ENCODE peak calls at places on chromosomes 5 and 9, in four cellular contexts. C, E, N and G are unnamed samples.

GRCh38 chr9:72322259-72322658 is 42.7 kb downstream of the ZFAND5 start:
- DNase-seq in E (no peak), N (no peak), C (no peak), G (no peak)

GRCh38 chr9:31137850-31138160 is 1246.6 kb upstream of the ACO1 start:
- DNase-seq in N (no peak), E (no peak), C (no peak), G (no peak)

GRCh38 chr9:137759117-137759516 is 118.5 kb upstream of the CACNA1B start:
- DNase-seq in E (peak), C (no peak), N (no peak), G (no peak)

GRCh38 chr9:116061546-116062205 is 91.9 kb upstream of the PAPPA start:
- DNase-seq in C (no peak), N (no peak), E (no peak), G (no peak)

GRCh38 chr5:61245486-61245885 is 83.2 kb upstream of the SMIM15 start:
- DNase-seq in N (no peak), C (no peak), E (no peak), G (no peak)

GRCh38 chr5:124025306-124025705 is 513.3 kb downstream of the CSNK1G3 start:
- DNase-seq in E (no peak), C (no peak), N (no peak), G (no peak)

GRCh38 chr9:133579601-133580415 is 29.4 kb downstream of the FAM163B start:
- DNase-seq in N (no peak), E (no peak), C (no peak), G (no peak)

GRCh38 chr9:20315672-20316071 is 306.6 kb downstream of the MLLT3 start:
- DNase-seq in N (no peak), E (no peak), C (no peak), G (no peak)

GRCh38 chr9:21465859-21466518 is 16.1 kb downstream of the IFNE start:
- DNase-seq in C (no peak), N (peak), E (no peak), G (peak)

GRCh38 chr5:77867194-77867691 is 91.1 kb upstream of the TBCA start:
- DNase-seq in N (no peak), E (no peak), C (peak), G (peak)

GRCh38 chr9:68949271-68950000 is 64.5 kb downstream of the PRKACG start:
- DNase-seq in E (peak), N (no peak), C (no peak), G (no peak)

GRCh38 chr9:89313842-89314241 is 2.8 kb downstream of the CKS2 start:
- DNase-seq in E (no peak), C (no peak), N (no peak), G (no peak)
- TF ChIP-seq RAD21 in E (no peak), C (no peak), N (no peak), G (no peak)

DNA sequence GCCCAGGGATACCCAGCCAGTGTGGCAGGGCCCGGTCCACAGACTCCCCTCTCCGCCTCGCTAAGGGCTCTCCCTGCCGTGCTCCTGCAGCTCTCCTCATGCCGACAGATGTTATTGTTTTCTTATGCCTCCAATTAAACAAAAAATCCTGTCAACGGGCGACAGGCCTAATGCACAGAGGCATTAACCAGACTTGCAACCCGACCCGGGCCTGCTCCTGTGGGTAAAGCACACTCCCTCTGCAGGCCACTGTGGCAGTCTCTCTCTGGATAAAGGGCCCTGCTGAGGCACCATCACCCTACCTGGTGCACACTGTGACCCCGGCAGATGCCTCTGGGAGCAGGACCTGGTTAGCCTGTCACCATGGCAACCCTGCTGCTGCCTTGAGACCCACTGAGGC is 27.5 kb upstream of the HAND1 start:
- DNase-seq in C (no peak), E (no peak), N (no peak), G (no peak)
- TF ChIP-seq MYC in C (no peak), E (no peak), N (no peak), G (no peak)

DNA sequence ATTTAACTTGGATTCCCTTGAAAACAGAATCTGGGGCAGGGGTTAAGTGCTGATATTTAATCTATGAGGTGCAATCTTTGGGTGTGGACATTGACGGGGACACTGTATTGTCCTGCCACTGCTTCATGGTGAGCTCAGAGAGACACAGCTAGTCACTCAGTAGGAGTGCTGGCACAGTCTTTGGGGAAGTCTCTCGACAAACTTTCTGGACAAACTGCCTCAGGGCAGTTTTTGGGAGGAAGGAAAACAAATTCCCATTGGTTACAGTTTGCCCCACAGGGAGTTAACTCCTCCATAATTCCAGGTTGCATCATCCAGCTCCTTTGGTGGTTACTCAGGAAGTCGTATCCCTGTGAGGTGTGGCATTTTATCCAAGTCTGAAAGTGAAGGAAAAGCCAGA is 17.9 kb downstream of the HNRNPK start:
- DNase-seq in C (no peak), N (no peak), E (no peak), G (peak)
- TF ChIP-seq RAD21 in C (no peak), N (no peak), E (no peak), G (no peak)

GRCh38 chr5:142845402-142845901 is 75.3 kb downstream of the ARHGAP26 start:
- DNase-seq in E (peak), C (no peak), N (no peak), G (no peak)
- TF ChIP-seq MYC in E (no peak), C (no peak), N (no peak), G (no peak)

DNA sequence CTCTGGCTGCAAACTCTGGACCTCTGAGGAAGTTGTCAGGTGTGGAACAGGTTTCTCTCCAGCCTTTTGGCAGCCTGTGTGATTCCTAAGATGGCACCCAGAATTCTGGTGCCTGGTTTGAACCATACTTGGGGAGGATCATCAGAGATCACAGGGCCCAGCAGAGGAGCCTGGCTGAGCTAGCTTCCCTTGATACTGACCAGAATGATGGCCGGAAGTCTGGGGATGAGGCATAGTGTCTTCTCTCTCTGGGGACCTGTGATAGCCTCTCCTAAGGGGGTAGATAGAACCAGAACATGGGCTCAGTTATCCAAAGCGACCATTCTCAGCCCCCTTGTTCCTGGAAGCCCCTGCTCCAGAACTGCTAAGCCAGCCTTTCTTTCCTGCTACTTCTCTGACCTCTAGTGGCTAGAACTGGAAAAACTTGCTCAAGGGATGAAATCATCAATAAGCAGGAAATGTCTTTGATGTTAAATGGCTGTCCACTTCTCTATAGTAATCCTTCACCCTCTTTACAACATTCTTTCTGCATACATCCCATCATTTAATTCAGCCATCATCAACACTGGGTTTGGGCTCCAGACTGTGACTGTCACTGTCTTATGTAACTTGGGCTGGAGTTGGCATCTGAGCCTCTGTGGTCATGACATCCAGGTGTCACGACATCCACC is 55.1 kb downstream of the C9orf152 start:
- DNase-seq in N (peak), E (no peak), C (peak), G (peak)
- TF ChIP-seq RAD21 in N (peak), E (peak), C (peak), G (peak)

GRCh38 chr9:81141952-81142351 is 547.4 kb downstream of the TLE1 start:
- DNase-seq in N (no peak), E (no peak), C (no peak), G (no peak)

GRCh38 chr9:81145331-81145963 is 543.9 kb downstream of the TLE1 start:
- DNase-seq in N (no peak), C (no peak), E (no peak), G (no peak)

GRCh38 chr9:81150016-81150625 is 539.2 kb downstream of the TLE1 start:
- DNase-seq in E (no peak), C (no peak), N (no peak), G (no peak)

GRCh38 chr9:81146684-81147337 is 542.5 kb downstream of the TLE1 start:
- DNase-seq in C (no peak), E (no peak), N (no peak), G (peak)
- TF ChIP-seq MYC in C (no peak), E (no peak), N (no peak), G (no peak)